ENCODE peak calls at places on chromosome 13, in five cellular contexts. P is uterus, E is epithelial cell of esophagus, O is sigmoid colon, R is GM06990. X is an unnamed sample.

GRCh38 chr13:101707659-101708058 is 255.2 kb downstream of the ITGBL1 start:
- DNase-seq in E (no peak), P (no peak), R (no peak), O (no peak), X (no peak)

GRCh38 chr13:30818323-30818960 is 83.1 kb downstream of the ALOX5AP start:
- DNase-seq in E (peak), P (peak), O (peak), R (no peak), X (peak)

GRCh38 chr13:43360196-43360595 is 336.8 kb downstream of the DNAJC15 start:
- DNase-seq in E (no peak), R (no peak), P (no peak), O (no peak), X (no peak)

GRCh38 chr13:50122465-50122864 is 107.2 kb downstream of the KCNRG start:
- DNase-seq in E (no peak), P (no peak), O (no peak), R (no peak), X (no peak)

GRCh38 chr13:85406269-85406975 is 392.8 kb downstream of the SLITRK6 start:
- DNase-seq in R (no peak), O (no peak), E (no peak), P (no peak), X (no peak)

GRCh38 chr13:68608147-68608546 is 1378.0 kb upstream of the PCDH9 start:
- DNase-seq in O (no peak), R (no peak), P (no peak), E (no peak), X (no peak)

GRCh38 chr13:22964245-22964966 is 216.4 kb upstream of the SGCG start:
- DNase-seq in R (no peak), E (no peak), O (no peak), P (no peak), X (no peak)

GRCh38 chr13:113901231-113901630 is 37.4 kb upstream of the GAS6 start:
- DNase-seq in E (no peak), O (no peak), P (no peak), R (no peak), X (no peak)

GRCh38 chr13:45512148-45512498 is 47.4 kb downstream of the COG3 start:
- DNase-seq in P (no peak), O (no peak), R (no peak), E (peak), X (no peak)

GRCh38 chr13:28494537-28494860 is 429 bp downstream of the FLT1 start:
- DNase-seq in P (no peak), O (no peak), E (no peak), R (no peak), X (no peak)
- H3K4me3 ChIP-seq in P (peak), O (peak), E (no peak), R (peak), X (peak)

GRCh38 chr13:28411859-28412353 is 83.0 kb downstream of the FLT1 start:
- DNase-seq in R (no peak), P (no peak), E (no peak), O (no peak), X (no peak)
- TF ChIP-seq CTCF in R (no peak), P (no peak), E (no peak), O (no peak), X (no peak)

GRCh38 chr13:26759907-26760834 is at the start of gene GPR12:
- DNase-seq in E (peak), P (no peak), R (no peak), O (no peak), X (no peak)
- H3K4me3 ChIP-seq in E (peak), P (no peak), R (no peak), O (peak), X (peak)

GRCh38 chr13:25764378-25764777 is 287.4 kb downstream of the SHISA2 start:
- DNase-seq in R (no peak), E (no peak), O (no peak), P (no peak), X (no peak)
- TF ChIP-seq CTCF in R (no peak), E (no peak), O (no peak), P (no peak), X (no peak)

DNA sequence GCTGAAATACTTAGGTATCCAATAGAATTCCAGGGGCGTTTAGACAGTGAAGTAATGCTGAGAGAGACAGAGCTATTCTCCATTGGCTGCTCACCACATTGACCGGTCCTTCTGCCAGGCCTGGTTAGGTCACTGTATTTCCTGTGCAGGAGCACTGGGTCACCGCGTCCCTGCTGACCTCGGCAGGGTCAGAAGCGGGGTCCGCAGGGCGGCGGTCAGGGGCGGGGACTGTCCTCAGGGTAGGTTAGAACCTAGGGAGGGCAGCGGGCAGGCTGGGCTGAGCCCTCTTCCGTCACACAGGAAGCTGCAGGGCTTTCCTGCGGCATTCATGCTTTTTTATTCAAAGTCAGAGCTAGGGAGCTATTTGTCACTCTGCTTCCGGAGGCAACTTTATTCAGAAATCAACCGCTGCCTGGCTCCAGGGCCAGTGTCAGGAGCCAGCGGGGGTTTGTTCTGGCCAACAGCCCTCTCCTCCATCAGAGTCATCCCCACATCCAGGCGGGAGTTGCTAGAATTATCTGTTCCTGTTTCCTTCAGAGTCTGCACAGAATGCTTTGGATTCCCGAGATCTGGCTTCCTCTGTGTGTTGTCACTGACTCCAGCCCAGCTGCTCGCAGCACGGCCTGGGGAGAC is 81.3 kb upstream of the WASF3 start:
- DNase-seq in P (no peak), E (no peak), R (no peak), O (no peak), X (no peak)
- H3K4me3 ChIP-seq in P (no peak), E (no peak), R (no peak), O (no peak), X (peak)

DNA sequence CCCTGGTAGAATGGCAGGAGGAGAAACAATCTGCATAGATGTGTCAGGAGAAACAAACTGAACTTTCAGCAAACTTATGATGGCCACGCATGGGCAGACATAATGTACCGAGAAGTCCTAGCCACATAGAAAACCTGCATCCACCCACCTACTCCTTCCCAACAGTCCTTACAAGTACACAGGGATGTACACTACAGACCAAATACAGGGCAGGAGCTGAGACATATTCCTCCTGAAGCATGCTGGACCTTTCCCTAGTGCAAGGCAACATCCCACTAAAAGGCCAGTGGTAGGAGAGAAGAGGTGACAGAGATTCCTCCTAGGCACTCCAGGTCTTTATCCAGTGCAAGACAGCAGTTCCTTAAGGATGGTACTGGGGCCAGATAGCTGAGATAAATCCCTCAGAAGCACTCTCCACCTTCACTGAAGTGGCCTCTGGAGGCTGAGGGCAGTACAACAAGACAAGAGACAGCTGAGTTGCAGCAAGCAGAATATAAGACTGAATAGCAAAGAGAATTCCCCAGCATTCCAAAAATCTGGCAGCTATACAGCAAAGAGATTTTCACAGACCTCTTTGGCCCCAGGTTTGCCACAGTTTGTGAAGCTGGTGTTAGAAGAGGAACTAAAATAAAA is 18.3 kb downstream of the VWA8 start:
- DNase-seq in P (no peak), R (no peak), O (no peak), E (peak), X (no peak)
- TF ChIP-seq CTCF in P (no peak), R (peak), O (no peak), E (peak), X (no peak)

X was measured in thoracic aorta.